ENCODE peak calls at places on chromosomes 3 and 15, in six cellular contexts. One of them, this sample, is unnamed.

GRCh38 chr3:14913926-14914776 is 33.2 kb upstream of the NR2C2 start:
- DNase-seq in GM12878: no peak
- DNase-seq in A549: no peak
- DNase-seq in K562: no peak
- DNase-seq in HepG2: no peak
- DNase-seq in H1: no peak
- DNase-seq in this sample: peak; percentile 76

GRCh38 chr3:69864141-69864540 is 124.9 kb downstream of the MITF start:
- DNase-seq in K562: no peak
- DNase-seq in H1: no peak
- DNase-seq in GM12878: no peak
- DNase-seq in HepG2: no peak
- DNase-seq in A549: no peak
- DNase-seq in this sample: no peak

GRCh38 chr15:49423906-49424520 is 971 bp downstream of the FGF7 start:
- DNase-seq in HepG2: no peak
- DNase-seq in H1: no peak
- DNase-seq in A549: no peak
- DNase-seq in K562: no peak
- DNase-seq in GM12878: no peak
- DNase-seq in this sample: no peak

GRCh38 chr3:70824078-70824477 is 511.6 kb upstream of the MDFIC2 start:
- DNase-seq in H1: no peak
- DNase-seq in A549: no peak
- DNase-seq in GM12878: no peak
- DNase-seq in HepG2: no peak
- DNase-seq in K562: no peak
- DNase-seq in this sample: no peak

GRCh38 chr15:35980719-35981118 is 434.8 kb upstream of the DPH6 start:
- DNase-seq in GM12878: no peak
- DNase-seq in K562: no peak
- DNase-seq in A549: no peak
- DNase-seq in H1: no peak
- DNase-seq in HepG2: no peak
- DNase-seq in this sample: no peak

GRCh38 chr3:12116892-12117291 is 41.8 kb downstream of the TIMP4 start:
- DNase-seq in HepG2: no peak
- DNase-seq in K562: no peak
- DNase-seq in GM12878: no peak
- DNase-seq in H1: no peak
- DNase-seq in A549: no peak
- DNase-seq in this sample: no peak

GRCh38 chr15:84590406-84590805 is 10.4 kb upstream of the ZSCAN2 start:
- DNase-seq in A549: no peak
- DNase-seq in HepG2: no peak
- DNase-seq in GM12878: no peak
- DNase-seq in K562: no peak
- DNase-seq in H1: no peak
- DNase-seq in this sample: no peak

GRCh38 chr3:11021611-11022011 is 29.1 kb downstream of the SLC6A1 start:
- DNase-seq in H1: no peak
- DNase-seq in K562: no peak
- DNase-seq in GM12878: no peak
- DNase-seq in A549: no peak
- DNase-seq in HepG2: no peak
- DNase-seq in this sample: no peak

DNA sequence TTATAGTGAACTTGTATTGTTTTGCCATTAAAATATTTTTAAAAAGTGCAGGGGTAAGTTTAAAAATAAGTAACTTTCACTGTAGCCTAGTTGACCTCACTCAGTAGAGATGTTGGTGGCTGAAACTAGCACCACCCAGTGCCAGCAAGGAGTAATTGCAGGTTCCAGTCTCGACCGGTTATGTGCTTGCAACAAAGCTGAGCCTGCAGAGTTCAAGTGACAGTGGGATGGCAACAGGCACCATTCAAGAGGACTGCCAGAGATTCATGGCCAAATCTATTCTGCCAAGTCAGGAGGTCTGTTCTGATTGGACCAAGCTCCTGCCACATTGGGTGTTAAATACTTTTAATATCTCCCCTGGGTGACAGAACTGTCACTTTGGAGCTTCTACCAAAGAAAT is 2.7 kb downstream of the ADAMTS7 start:
- DNase-seq in K562: peak; percentile 48
- DNase-seq in H1: no peak
- DNase-seq in GM12878: no peak
- DNase-seq in A549: peak; percentile 71
- DNase-seq in HepG2: peak; percentile 39
- DNase-seq in this sample: peak; percentile 60
- TF ChIP-seq RAD21 in K562: peak; percentile 32
- TF ChIP-seq RAD21 in H1: peak; percentile 37
- TF ChIP-seq RAD21 in GM12878: peak; percentile 8
- TF ChIP-seq RAD21 in A549: peak; percentile 53
- TF ChIP-seq RAD21 in HepG2: no peak
- TF ChIP-seq RAD21 in this sample: peak; percentile 44

GRCh38 chr3:35864871-35865270 is 225.5 kb downstream of the ARPP21 start:
- DNase-seq in HepG2: no peak
- DNase-seq in K562: no peak
- DNase-seq in GM12878: no peak
- DNase-seq in H1: peak; percentile 2
- DNase-seq in A549: no peak
- DNase-seq in this sample: no peak

GRCh38 chr3:35862057-35862456 is 222.7 kb downstream of the ARPP21 start:
- DNase-seq in A549: no peak
- DNase-seq in GM12878: no peak
- DNase-seq in HepG2: no peak
- DNase-seq in K562: no peak
- DNase-seq in H1: no peak
- DNase-seq in this sample: no peak

DNA sequence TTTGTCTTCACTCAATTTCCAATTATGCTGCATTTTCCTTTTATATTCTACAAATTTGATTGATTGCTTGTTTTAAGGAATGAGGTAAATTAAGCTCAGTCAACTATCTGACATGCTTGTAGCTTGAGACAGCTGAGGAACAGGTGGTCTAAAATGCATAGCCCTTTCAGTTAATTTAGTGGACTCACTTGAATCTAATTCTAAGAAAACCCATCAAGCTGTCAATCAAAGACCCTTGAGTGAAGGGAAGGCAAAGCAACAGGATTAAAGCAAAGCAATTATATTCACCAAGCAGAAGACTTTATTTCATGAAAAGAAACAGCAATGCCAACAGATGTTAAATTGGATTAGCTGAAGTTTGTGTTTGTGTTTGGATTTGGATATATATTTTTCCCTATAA is 228.5 kb downstream of the ARPP21 start:
- DNase-seq in GM12878: no peak
- DNase-seq in K562: no peak
- DNase-seq in H1: no peak
- DNase-seq in A549: no peak
- DNase-seq in HepG2: no peak
- DNase-seq in this sample: no peak
- TF ChIP-seq EP300 in GM12878: no peak
- TF ChIP-seq EP300 in K562: no peak
- TF ChIP-seq EP300 in H1: no peak
- TF ChIP-seq EP300 in A549: no peak
- TF ChIP-seq EP300 in HepG2: no peak
- TF ChIP-seq EP300 in this sample: no peak

GRCh38 chr3:72337480-72337855 is 510.8 kb downstream of the SHQ1 start:
- DNase-seq in GM12878: no peak
- DNase-seq in K562: no peak
- DNase-seq in H1: no peak
- DNase-seq in A549: no peak
- DNase-seq in HepG2: no peak
- DNase-seq in this sample: no peak

GRCh38 chr3:72336114-72336651 is 512.1 kb downstream of the SHQ1 start:
- DNase-seq in K562: no peak
- DNase-seq in H1: no peak
- DNase-seq in HepG2: no peak
- DNase-seq in A549: no peak
- DNase-seq in GM12878: no peak
- DNase-seq in this sample: no peak

GRCh38 chr3:72336821-72337479 is 511.3 kb downstream of the SHQ1 start:
- DNase-seq in K562: peak; percentile 71
- DNase-seq in A549: no peak
- DNase-seq in GM12878: no peak
- DNase-seq in HepG2: no peak
- DNase-seq in H1: no peak
- DNase-seq in this sample: peak; percentile 70

GRCh38 chr3:72335458-72336050 is 512.7 kb downstream of the SHQ1 start:
- DNase-seq in HepG2: no peak
- DNase-seq in K562: no peak
- DNase-seq in A549: no peak
- DNase-seq in H1: no peak
- DNase-seq in GM12878: no peak
- DNase-seq in this sample: no peak

GRCh38 chr3:72334681-72335457 is 513.4 kb downstream of the SHQ1 start:
- DNase-seq in K562: no peak
- DNase-seq in H1: no peak
- DNase-seq in GM12878: no peak
- DNase-seq in A549: no peak
- DNase-seq in HepG2: no peak
- DNase-seq in this sample: peak; percentile 55
- TF ChIP-seq RAD21 in K562: no peak
- TF ChIP-seq RAD21 in H1: no peak
- TF ChIP-seq RAD21 in GM12878: no peak
- TF ChIP-seq RAD21 in A549: no peak
- TF ChIP-seq RAD21 in HepG2: no peak
- TF ChIP-seq RAD21 in this sample: no peak

GRCh38 chr15:81411969-81412633 is 38.1 kb upstream of the TMC3 start:
- DNase-seq in A549: no peak
- DNase-seq in K562: no peak
- DNase-seq in HepG2: no peak
- DNase-seq in H1: no peak
- DNase-seq in GM12878: no peak
- DNase-seq in this sample: peak; percentile 64

GRCh38 chr15:81411056-81411455 is 37.0 kb upstream of the TMC3 start:
- DNase-seq in H1: no peak
- DNase-seq in A549: no peak
- DNase-seq in K562: no peak
- DNase-seq in HepG2: no peak
- DNase-seq in GM12878: no peak
- DNase-seq in this sample: no peak

GRCh38 chr15:81407679-81408078 is 33.7 kb upstream of the TMC3 start:
- DNase-seq in K562: no peak
- DNase-seq in A549: no peak
- DNase-seq in H1: no peak
- DNase-seq in GM12878: no peak
- DNase-seq in HepG2: no peak
- DNase-seq in this sample: no peak

GRCh38 chr15:81407151-81407550 is 33.1 kb upstream of the TMC3 start:
- DNase-seq in K562: no peak
- DNase-seq in GM12878: no peak
- DNase-seq in H1: no peak
- DNase-seq in A549: no peak
- DNase-seq in HepG2: no peak
- DNase-seq in this sample: no peak

GRCh38 chr15:81410318-81410753 is 36.3 kb upstream of the TMC3 start:
- DNase-seq in HepG2: peak; percentile 20
- DNase-seq in K562: peak; percentile 19
- DNase-seq in A549: peak; percentile 36
- DNase-seq in H1: peak; percentile 60
- DNase-seq in GM12878: no peak
- DNase-seq in this sample: peak; percentile 57
- TF ChIP-seq EP300 in HepG2: no peak
- TF ChIP-seq EP300 in K562: no peak
- TF ChIP-seq EP300 in A549: no peak
- TF ChIP-seq EP300 in H1: no peak
- TF ChIP-seq EP300 in GM12878: no peak
- TF ChIP-seq EP300 in this sample: no peak

DNA sequence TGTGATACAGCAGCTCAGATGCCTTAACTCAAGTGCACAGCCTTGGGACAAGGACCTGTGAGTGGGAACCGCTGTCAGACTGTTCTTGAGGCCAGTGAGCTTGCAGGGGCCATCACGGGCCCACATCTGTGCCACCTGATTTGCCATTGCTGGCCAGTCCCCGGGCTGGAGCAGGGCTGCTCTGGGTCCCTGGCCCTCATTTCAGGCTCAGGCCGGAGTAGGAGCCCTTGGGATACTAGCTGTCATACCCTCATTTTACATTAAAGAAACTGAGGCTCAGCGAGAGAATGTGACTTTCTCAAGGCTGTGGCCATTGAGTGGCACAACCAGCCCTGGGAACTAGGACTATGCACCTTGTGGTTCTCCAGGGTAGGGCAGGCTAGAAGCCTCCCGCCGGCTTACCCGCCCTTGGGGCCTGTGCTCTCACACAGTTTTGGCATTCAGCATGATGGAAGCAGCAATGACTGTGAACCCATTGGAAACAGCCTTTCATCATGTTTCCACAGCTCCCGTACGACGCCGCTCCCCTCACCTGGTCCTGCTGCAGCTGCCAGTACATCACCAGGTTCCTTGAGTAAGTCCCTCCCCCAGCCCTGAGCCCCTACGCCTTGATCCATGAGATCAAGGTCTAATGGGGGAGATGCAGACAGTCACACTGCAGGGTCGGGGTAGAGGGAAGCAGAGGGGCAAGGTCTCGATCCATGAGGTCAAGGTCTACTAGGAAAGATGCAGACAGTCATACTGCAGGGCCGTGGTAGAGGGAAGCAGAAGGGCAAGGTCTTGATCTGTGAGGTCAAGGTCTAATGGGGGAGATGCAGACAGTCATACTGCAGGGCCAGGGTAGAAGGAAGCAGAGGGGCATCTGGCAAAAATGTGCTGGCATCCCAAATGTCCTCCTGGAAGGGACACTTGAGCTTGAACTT is 42.2 kb downstream of the GOLGA6L10 start:
- DNase-seq in A549: no peak
- DNase-seq in H1: no peak
- DNase-seq in K562: no peak
- DNase-seq in HepG2: no peak
- DNase-seq in GM12878: no peak
- DNase-seq in this sample: no peak
- TF ChIP-seq RAD21 in A549: no peak
- TF ChIP-seq RAD21 in H1: no peak
- TF ChIP-seq RAD21 in K562: no peak
- TF ChIP-seq RAD21 in HepG2: no peak
- TF ChIP-seq RAD21 in GM12878: no peak
- TF ChIP-seq RAD21 in this sample: no peak

GRCh38 chr3:188950006-188950405 is 221.8 kb upstream of the TPRG1 start:
- DNase-seq in H1: no peak
- DNase-seq in GM12878: no peak
- DNase-seq in A549: no peak
- DNase-seq in HepG2: no peak
- DNase-seq in K562: no peak
- DNase-seq in this sample: no peak

GRCh38 chr3:188947983-188948657 is 223.7 kb upstream of the TPRG1 start:
- DNase-seq in GM12878: no peak
- DNase-seq in A549: peak; percentile 87
- DNase-seq in HepG2: no peak
- DNase-seq in K562: no peak
- DNase-seq in H1: peak; percentile 64
- DNase-seq in this sample: peak; percentile 85

GRCh38 chr3:188948658-188949400 is 222.9 kb upstream of the TPRG1 start:
- DNase-seq in A549: peak; percentile 20
- DNase-seq in HepG2: peak; percentile 48
- DNase-seq in K562: no peak
- DNase-seq in H1: no peak
- DNase-seq in GM12878: no peak
- DNase-seq in this sample: no peak

GRCh38 chr3:188947401-188947982 is 224.3 kb upstream of the TPRG1 start:
- DNase-seq in K562: peak; percentile 27
- DNase-seq in A549: peak; percentile 75
- DNase-seq in HepG2: no peak
- DNase-seq in GM12878: no peak
- DNase-seq in H1: peak; percentile 74
- DNase-seq in this sample: peak; percentile 86

GRCh38 chr3:188950832-188951489 is 220.8 kb upstream of the TPRG1 start:
- DNase-seq in GM12878: no peak
- DNase-seq in K562: no peak
- DNase-seq in A549: peak; percentile 71
- DNase-seq in H1: no peak
- DNase-seq in HepG2: peak; percentile 60
- DNase-seq in this sample: no peak
- TF ChIP-seq EP300 in GM12878: no peak
- TF ChIP-seq EP300 in K562: no peak
- TF ChIP-seq EP300 in A549: peak; percentile 63
- TF ChIP-seq EP300 in H1: no peak
- TF ChIP-seq EP300 in HepG2: no peak
- TF ChIP-seq EP300 in this sample: peak; percentile 70

This sample was measured in SK-N-SH.